ENCODE peak calls at places on chromosomes 12 and 14, in ten cellular contexts. Y is NCI-H226; J is T-helper 1 cell; B is glutamatergic neuron; Q is occipital lobe; S is CD4-positive, alpha-beta T cell; O is activated naive CD4-positive, alpha-beta T cell; C is PC-3; X is NCI-H345; V is GM13977. N is an unnamed sample.

GRCh38 chr14:87888136-87888999 is 104.6 kb downstream of the GALC start:
- DNase-seq in S (no peak), C (peak), J (no peak), Y (no peak), V (no peak), X (peak), B (peak), O (no peak), Q (no peak), N (peak)

GRCh38 chr14:96622926-96623325 is 120.7 kb downstream of the PAPOLA start:
- DNase-seq in Y (no peak), Q (no peak), B (no peak), V (no peak), X (no peak), S (no peak), J (no peak), O (no peak), C (no peak), N (no peak)

GRCh38 chr12:47903927-47904646 is 707 bp downstream of the VDR start:
- DNase-seq in V (no peak), Y (peak), O (no peak), J (peak), X (no peak), B (no peak), C (peak), S (peak), Q (peak), N (peak)

GRCh38 chr14:23033801-23034497 is 751 bp downstream of the PSMB5 start:
- DNase-seq in Q (no peak), V (no peak), J (no peak), Y (no peak), S (no peak), O (no peak), B (no peak), X (no peak), C (no peak), N (no peak)

GRCh38 chr12:6536894-6537579 is 2.7 kb downstream of the GAPDH start:
- DNase-seq in J (no peak), X (no peak), B (no peak), O (no peak), C (no peak), Q (no peak), Y (no peak), S (no peak), V (no peak), N (no peak)

GRCh38 chr12:18828987-18829386 is 91.1 kb downstream of the CAPZA3 start:
- DNase-seq in X (no peak), J (no peak), Y (no peak), O (no peak), Q (no peak), B (no peak), S (no peak), C (no peak), V (no peak), N (no peak)

GRCh38 chr14:101233391-101233790 is 327.9 kb upstream of the DIO3 start:
- DNase-seq in Y (no peak), S (no peak), V (no peak), C (no peak), B (no peak), Q (no peak), O (no peak), J (no peak), X (no peak), N (no peak)

GRCh38 chr12:75784591-75784990 is 247.0 kb downstream of the PHLDA1 start:
- DNase-seq in V (no peak), Q (peak), O (no peak), B (no peak), C (peak), S (no peak), J (no peak), X (peak), Y (peak), N (peak)

GRCh38 chr12:115726691-115727090 is 550.8 kb downstream of the MED13L start:
- DNase-seq in V (no peak), J (no peak), C (no peak), Y (no peak), S (no peak), B (no peak), O (no peak), X (no peak), Q (no peak), N (no peak)

GRCh38 chr12:89873745-89874144 is 165.1 kb upstream of the ATP2B1 start:
- DNase-seq in C (no peak), V (no peak), O (no peak), Y (no peak), S (no peak), X (no peak), J (no peak), Q (no peak), B (no peak), N (no peak)